ENCODE peak calls at places on chromosomes 7 and 10, in seven cellular contexts. T is neuronal stem cell, V is H9, I is mesendoderm, K is H1, Y is IMR-90, M is trophoblast cell. G is an unnamed sample.
A peak's percentile ranks its signal among the peaks of the same experiment; 100 is the strongest.

GRCh38 chr7:30923774-30924413 is 12.2 kb downstream of the AQP1 start:
- DNase-seq in Y (no peak), K (peak; percentile 30), T (no peak), V (peak; percentile 22), I (no peak), M (no peak), G (no peak)

GRCh38 chr10:29569778-29570177 is 65.0 kb downstream of the SVIL start:
- DNase-seq in I (no peak), K (no peak), M (no peak), V (no peak), T (no peak), Y (no peak), G (no peak)

GRCh38 chr7:129780257-129781127 is 169.0 kb downstream of the NRF1 start:
- DNase-seq in T (peak; percentile 48), M (peak; percentile 78), V (peak; percentile 96), I (peak; percentile 93), K (peak; percentile 92), Y (no peak), G (no peak)

GRCh38 chr7:114086906-114087651 is 168.3 kb upstream of the PPP1R3A start:
- DNase-seq in K (peak; percentile 56), Y (peak; percentile 19), I (peak; percentile 47), T (peak; percentile 18), V (no peak), M (no peak), G (peak; percentile 21)

GRCh38 chr7:146387140-146387539 is 270.5 kb downstream of the CNTNAP2 start:
- DNase-seq in I (no peak), T (no peak), Y (no peak), M (no peak), V (no peak), K (no peak), G (no peak)

GRCh38 chr10:5434017-5434753 is 21.8 kb downstream of the NET1 start:
- DNase-seq in T (no peak), Y (peak; percentile 81), K (no peak), I (peak; percentile 64), M (no peak), V (no peak), G (peak; percentile 76)

GRCh38 chr7:115933463-115933862 is 97.1 kb downstream of the TFEC start:
- DNase-seq in K (no peak), V (no peak), M (no peak), Y (no peak), I (no peak), T (no peak), G (no peak)

GRCh38 chr10:67539312-67539711 is 156.7 kb downstream of the CTNNA3 start:
- DNase-seq in Y (peak; percentile 1), K (no peak), T (no peak), V (no peak), M (no peak), I (no peak), G (no peak)

GRCh38 chr7:130148561-130148960 is 56.6 kb downstream of the TMEM209 start:
- DNase-seq in V (no peak), K (no peak), T (no peak), I (no peak), Y (peak; percentile 46), M (no peak), G (peak; percentile 15)

GRCh38 chr10:98405422-98405821 is 9.6 kb downstream of the PYROXD2 start:
- DNase-seq in K (no peak), M (no peak), T (no peak), Y (peak; percentile 54), I (no peak), V (no peak), G (no peak)

GRCh38 chr10:11189581-11190376 is 172.1 kb downstream of the CELF2 start:
- DNase-seq in K (no peak), Y (no peak), I (peak; percentile 44), M (no peak), V (no peak), T (no peak), G (no peak)

GRCh38 chr7:23544913-23545354 is 13.2 kb upstream of the TRA2A start:
- DNase-seq in T (no peak), Y (peak; percentile 44), M (peak; percentile 20), K (no peak), V (no peak), I (peak; percentile 82), G (peak; percentile 49)

GRCh38 chr7:26397786-26398435 is 106.2 kb downstream of the SNX10 start:
- DNase-seq in Y (no peak), V (peak; percentile 73), I (peak; percentile 60), K (peak; percentile 75), T (peak; percentile 51), M (no peak), G (peak; percentile 36)

GRCh38 chr10:14560274-14560673 is 214.4 kb downstream of the FAM107B start:
- DNase-seq in M (peak; percentile 99), V (peak; percentile 75), T (no peak), Y (peak; percentile 85), I (peak; percentile 91), K (no peak), G (peak; percentile 66)

GRCh38 chr10:22259280-22259679 is 41.5 kb upstream of the EBLN1 start:
- DNase-seq in M (no peak), Y (no peak), V (no peak), T (no peak), I (peak; percentile 32), K (no peak), G (peak; percentile 8)

GRCh38 chr10:96509017-96509641 is 4.6 kb downstream of the TLL2 start:
- DNase-seq in I (peak; percentile 54), T (no peak), Y (peak; percentile 78), M (no peak), K (no peak), V (peak; percentile 60), G (peak; percentile 7)

GRCh38 chr7:81625311-81625651 is 144.6 kb downstream of the HGF start:
- DNase-seq in Y (no peak), T (no peak), I (no peak), V (no peak), M (no peak), K (no peak), G (no peak)

GRCh38 chr7:2812831-2813230 is 31.3 kb downstream of the GNA12 start:
- DNase-seq in I (no peak), Y (no peak), K (no peak), V (no peak), T (no peak), M (peak; percentile 71), G (peak; percentile 69)

GRCh38 chr7:2009541-2010001 is 223.2 kb downstream of the MAD1L1 start:
- DNase-seq in M (no peak), Y (no peak), T (no peak), V (no peak), I (no peak), K (no peak), G (no peak)

GRCh38 chr7:39952378-39952777 is 2.3 kb downstream of the CDK13 start:
- DNase-seq in T (no peak), K (no peak), M (no peak), Y (peak; percentile 54), V (no peak), I (no peak), G (peak; percentile 58)

GRCh38 chr7:151385626-151386300 is 24.1 kb downstream of the WDR86 start:
- DNase-seq in T (no peak), V (no peak), M (no peak), Y (no peak), I (no peak), K (no peak), G (no peak)

GRCh38 chr10:132618158-132618924 is 80.8 kb downstream of the INPP5A start:
- DNase-seq in T (no peak), I (no peak), Y (peak; percentile 46), V (no peak), M (no peak), K (no peak), G (no peak)

GRCh38 chr7:34060548-34060947 is 155.2 kb downstream of the BMPER start:
- DNase-seq in T (no peak), V (no peak), I (no peak), M (peak; percentile 70), K (no peak), Y (peak; percentile 81), G (peak; percentile 87)

GRCh38 chr10:103828107-103828506 is 27.3 kb downstream of the SH3PXD2A start:
- DNase-seq in K (no peak), Y (no peak), T (no peak), M (peak; percentile 27), V (no peak), I (no peak), G (no peak)

GRCh38 chr10:27893320-27894014 is 105.4 kb downstream of the ODAD2 start:
- DNase-seq in M (no peak), V (no peak), Y (peak; percentile 31), I (no peak), K (no peak), T (no peak), G (peak; percentile 6)

GRCh38 chr7:74101061-74101681 is 17.6 kb downstream of the LIMK1 start:
- DNase-seq in M (peak; percentile 53), T (no peak), I (no peak), K (no peak), Y (no peak), V (no peak), G (no peak)

GRCh38 chr7:111813306-111813705 is 251.0 kb upstream of the IMMP2L start:
- DNase-seq in I (no peak), V (no peak), K (no peak), M (no peak), T (no peak), Y (no peak), G (no peak)

DNA sequence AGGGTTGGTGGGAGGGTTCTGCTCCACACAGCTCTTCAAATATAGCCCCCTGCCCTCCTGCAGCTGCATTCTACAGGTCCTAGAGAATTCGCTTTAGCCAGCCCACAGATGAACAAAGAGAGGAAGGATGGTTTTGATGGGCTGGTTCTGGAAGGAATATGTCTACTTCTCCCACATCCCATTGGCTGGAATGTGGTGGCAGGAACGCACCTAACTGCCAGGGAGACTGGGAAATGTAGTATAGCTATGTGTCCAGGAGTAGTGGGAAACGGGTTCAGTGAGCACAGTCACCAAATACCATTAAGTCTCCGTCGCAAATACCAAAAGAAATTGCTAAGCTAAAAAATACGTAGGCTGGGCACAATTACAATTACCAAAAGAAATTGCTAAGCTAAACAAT is 7.3 kb upstream of the PTER start:
- DNase-seq in Y (no peak), V (no peak), K (no peak), T (no peak), I (no peak), M (peak; percentile 32), G (no peak)
- H2BK120ac ChIP-seq in Y (no peak overlapping the region), V (no peak overlapping the region), K (no peak overlapping the region), T (no peak overlapping the region), I (no peak overlapping the region), M (no peak overlapping the region), G (no peak overlapping the region)

GRCh38 chr10:36574212-36574611 is 551.2 kb upstream of the ANKRD30A start:
- DNase-seq in V (no peak), K (no peak), I (no peak), M (no peak), T (no peak), Y (peak; percentile 6), G (peak; percentile 35)
- H4K8ac ChIP-seq in V (no peak overlapping the region), K (no peak overlapping the region), I (no peak overlapping the region), M (no peak overlapping the region), T (no peak overlapping the region), Y (no peak overlapping the region), G (no peak overlapping the region)

DNA sequence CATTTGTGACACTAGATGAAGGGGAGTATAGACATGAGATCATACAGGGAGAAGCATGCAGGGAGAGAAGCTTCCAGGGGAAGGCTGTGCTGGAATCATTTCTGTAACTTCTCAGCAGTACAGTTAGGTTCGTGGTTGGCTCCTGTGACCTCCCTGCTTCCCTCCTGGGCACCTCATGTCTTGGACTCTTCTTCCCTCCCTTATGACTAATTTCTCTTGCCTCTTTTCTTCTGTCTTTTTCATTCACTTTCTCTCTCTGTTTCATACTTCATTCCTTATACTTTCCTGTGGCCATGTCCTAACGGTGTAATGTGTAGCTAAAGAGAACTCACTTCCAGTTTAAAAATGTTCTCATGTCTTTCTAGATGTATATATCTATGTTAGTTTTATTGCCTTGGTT is 19.1 kb upstream of the HKDC1 start:
- DNase-seq in I (no peak), Y (peak; percentile 47), K (no peak), M (no peak), T (no peak), V (no peak), G (no peak)
- H2BK120ac ChIP-seq in I (no peak overlapping the region), Y (no peak overlapping the region), K (no peak overlapping the region), M (no peak overlapping the region), T (no peak overlapping the region), V (no peak overlapping the region), G (no peak overlapping the region)

GRCh38 chr7:66118603-66119002 is 4.0 kb downstream of the CRCP start:
- DNase-seq in K (no peak), T (no peak), M (no peak), I (no peak), Y (no peak), V (no peak), G (no peak)
- H4K8ac ChIP-seq in K (no peak overlapping the region), T (no peak overlapping the region), M (no peak overlapping the region), I (no peak overlapping the region), Y (no peak overlapping the region), V (no peak overlapping the region), G (no peak overlapping the region)

G was measured in mesenchymal stem cell.